ENCODE peak calls at places on chromosomes 5 and 9, in five cellular contexts. P is bronchial epithelial cell, D is testis, R is brain microvascular endothelial cell, C is upper lobe of right lung. A is an unnamed sample.
A peak's percentile ranks its signal among the peaks of the same experiment; 100 is the strongest.

GRCh38 chr9:130043654-130044623 is 950 bp upstream of the FNBP1 start:
- DNase-seq in P (no peak), D (peak; percentile 83), R (no peak), C (no peak), A (no peak)

GRCh38 chr5:141326088-141326854 is 4.0 kb upstream of the PCDHGA1 start:
- DNase-seq in D (peak; percentile 88), R (peak; percentile 80), C (peak; percentile 73), P (peak; percentile 53), A (no peak)

GRCh38 chr5:34929720-34930526 is 564 bp downstream of the DNAJC21 start:
- DNase-seq in P (peak; percentile 68), C (peak; percentile 97), D (peak; percentile 90), R (peak; percentile 66), A (peak; percentile 89)

GRCh38 chr9:68446836-68447235 is 90.4 kb downstream of the PGM5 start:
- DNase-seq in R (no peak), C (no peak), P (no peak), D (no peak), A (no peak)

GRCh38 chr5:38843665-38844064 is 2.1 kb upstream of the OSMR start:
- DNase-seq in P (no peak), R (no peak), C (no peak), D (no peak), A (no peak)

GRCh38 chr9:137252555-137253506 is 1.7 kb downstream of the STPG3 start:
- DNase-seq in C (no peak), P (no peak), R (no peak), D (no peak), A (no peak)

GRCh38 chr5:93632327-93632726 is 49.3 kb downstream of the NR2F1 start:
- DNase-seq in D (no peak), P (no peak), R (no peak), C (no peak), A (no peak)

GRCh38 chr5:10655041-10655685 is 91.3 kb downstream of the ANKRD33B start:
- DNase-seq in D (no peak), C (no peak), R (no peak), P (no peak), A (peak; percentile 80)

DNA sequence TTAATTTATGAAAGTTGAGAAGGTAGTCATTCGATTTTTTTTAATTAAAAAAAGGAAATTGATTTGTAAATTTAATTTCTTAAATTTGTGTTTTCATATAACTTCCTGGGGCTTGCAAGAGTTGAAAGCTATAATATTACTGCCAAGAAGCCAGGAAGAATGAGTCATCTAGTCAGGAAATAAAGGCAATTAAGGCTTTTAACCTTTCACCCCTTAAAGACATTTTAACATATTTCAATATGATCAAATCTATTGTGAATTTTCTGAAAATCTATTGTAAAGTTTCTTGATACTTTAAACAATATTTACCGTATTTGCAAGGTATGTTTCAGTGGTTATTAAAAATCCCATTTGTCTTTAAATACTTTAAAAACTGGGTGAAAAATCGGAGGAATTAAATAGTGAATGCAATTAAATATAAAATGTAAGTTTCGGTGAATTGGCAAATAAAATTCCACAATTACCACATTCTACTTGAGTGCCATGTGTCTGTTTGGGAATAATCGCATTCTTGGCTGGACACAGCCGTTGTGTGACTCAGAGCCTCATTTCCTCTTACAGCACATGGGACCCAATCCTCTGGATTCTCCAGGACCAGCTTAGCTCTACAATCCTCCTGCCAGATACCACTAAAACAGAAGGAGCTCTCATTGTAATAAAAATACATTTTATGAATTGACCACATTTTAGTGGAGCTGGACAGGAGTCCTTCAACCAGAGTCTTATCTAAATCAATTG is 310.7 kb downstream of the HCN1 start:
- DNase-seq in D (no peak), R (peak; percentile 33), P (peak; percentile 0), C (no peak), A (peak; percentile 52)
- H3K4me3 ChIP-seq in D (no peak overlapping the region), R (no peak overlapping the region), P (no peak overlapping the region), C (no peak overlapping the region), A (no peak overlapping the region)

GRCh38 chr9:125203259-125203658 is 2.9 kb downstream of the RABEPK start:
- DNase-seq in C (no peak), R (no peak), D (no peak), P (no peak), A (no peak)
- H3K36me3 ChIP-seq in C (peaks cover 38% of the 10 kb centered on the region), R (peaks cover 40% of the 10 kb centered on the region), D (no peaks in the 10 kb centered on the region), P (peaks cover 5% of the 10 kb centered on the region), A (peaks cover 31% of the 10 kb centered on the region)

GRCh38 chr9:91027005-91027404 is 225.4 kb downstream of the SYK start:
- DNase-seq in D (no peak), R (no peak), P (no peak), C (no peak), A (no peak)
- H3K4me3 ChIP-seq in D (no peak overlapping the region), R (no peak overlapping the region), P (no peak overlapping the region), C (no peak overlapping the region), A (no peak overlapping the region)

GRCh38 chr9:126404459-126404858 is 77.8 kb downstream of the MVB12B start:
- DNase-seq in D (no peak), R (no peak), P (no peak), C (no peak), A (no peak)

GRCh38 chr9:126403451-126403850 is 76.8 kb downstream of the MVB12B start:
- DNase-seq in D (no peak), R (no peak), C (no peak), P (no peak), A (no peak)

GRCh38 chr9:126410229-126410628 is 83.6 kb downstream of the MVB12B start:
- DNase-seq in C (no peak), P (no peak), D (no peak), R (no peak), A (no peak)

GRCh38 chr9:126407125-126407870 is 80.7 kb downstream of the MVB12B start:
- DNase-seq in C (no peak), R (no peak), P (no peak), D (no peak), A (no peak)

DNA sequence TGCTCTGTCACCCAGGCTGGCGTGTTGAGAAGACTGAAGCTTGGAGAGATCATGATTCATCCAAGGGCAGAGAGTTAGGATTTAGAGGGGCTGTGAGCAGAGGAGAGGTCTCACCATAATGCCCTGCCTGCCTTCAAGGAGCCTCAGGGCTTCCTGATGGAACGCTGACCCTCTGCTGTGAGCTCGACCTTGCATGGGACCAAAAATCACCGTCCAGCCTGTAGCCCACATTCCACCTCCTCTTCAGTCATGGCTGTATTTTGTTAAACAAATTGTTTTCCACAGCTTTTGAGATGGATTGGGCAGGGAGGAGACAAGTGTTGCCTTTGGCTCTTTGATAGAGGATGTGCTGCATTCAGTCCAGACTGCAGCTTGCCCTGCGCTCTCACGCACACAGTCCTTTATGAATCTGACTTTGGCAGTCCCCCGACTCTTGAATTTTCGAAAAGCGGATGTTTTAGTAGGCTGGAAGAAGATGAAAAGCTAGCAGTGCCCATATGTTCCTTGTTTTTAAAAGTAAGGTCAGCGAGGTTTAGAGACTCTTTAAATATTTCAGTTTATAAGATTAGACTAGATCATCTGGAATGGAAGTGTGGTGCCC is 79.5 kb downstream of the MVB12B start:
- DNase-seq in C (no peak), R (no peak), D (no peak), P (no peak), A (no peak)
- H3K36me3 ChIP-seq in C (peaks cover 20% of the 10 kb centered on the region), R (no peaks in the 10 kb centered on the region), D (no peaks in the 10 kb centered on the region), P (no peaks in the 10 kb centered on the region), A (no peaks in the 10 kb centered on the region)

GRCh38 chr5:151174612-151175101 is 17.1 kb upstream of the ANXA6 start:
- DNase-seq in R (no peak), D (peak; percentile 43), P (no peak), C (no peak), A (no peak)
- H3K4me3 ChIP-seq in R (no peak overlapping the region), D (no peak overlapping the region), P (no peak overlapping the region), C (no peak overlapping the region), A (no peak overlapping the region)

A was measured in RWPE2.